ENCODE peak calls at places on chromosome 18, in seven cellular contexts. C is Karpas-422; Z is hepatocyte; U is transverse colon; F is breast epithelium; N is CD8-positive, alpha-beta memory T cell; E is CD4-positive, alpha-beta memory T cell. Y is an unnamed sample.

GRCh38 chr18:26286008-26286407 is 59.8 kb downstream of the TAF4B start:
- DNase-seq in N (no peak), E (no peak), F (peak; percentile 25), U (no peak), C (no peak), Z (no peak), Y (no peak)

GRCh38 chr18:34932363-34932762 is 108.8 kb upstream of the MAPRE2 start:
- DNase-seq in E (no peak), C (no peak), F (no peak), N (no peak), U (no peak), Z (no peak), Y (no peak)

GRCh38 chr18:77016936-77017335 is 115.6 kb downstream of the MBP start:
- DNase-seq in E (no peak), U (no peak), C (no peak), F (no peak), Z (no peak), N (no peak), Y (no peak)

GRCh38 chr18:78884502-78884901 is 95.1 kb upstream of the SALL3 start:
- DNase-seq in C (peak; percentile 63), E (no peak), Z (no peak), N (no peak), U (no peak), F (no peak), Y (peak; percentile 45)

GRCh38 chr18:61817086-61817485 is 75.7 kb downstream of the RNF152 start:
- DNase-seq in C (no peak), E (no peak), F (no peak), Z (no peak), N (no peak), U (no peak), Y (no peak)

GRCh38 chr18:75875559-75875958 is 448.1 kb upstream of the SMIM21 start:
- DNase-seq in Z (no peak), U (no peak), C (no peak), F (no peak), E (no peak), N (no peak), Y (no peak)

GRCh38 chr18:48850891-48851302 is 99.9 kb downstream of the SMAD7 start:
- DNase-seq in F (no peak), U (no peak), C (no peak), Z (no peak), N (no peak), E (no peak), Y (peak; percentile 78)

GRCh38 chr18:56284319-56284718 is 354.1 kb downstream of the TXNL1 start:
- DNase-seq in U (no peak), F (no peak), Z (no peak), N (no peak), C (no peak), E (no peak), Y (no peak)

GRCh38 chr18:30766053-30766452 is 276.5 kb downstream of the DSC3 start:
- DNase-seq in C (no peak), N (no peak), Z (no peak), U (no peak), E (no peak), F (no peak), Y (no peak)

GRCh38 chr18:27298215-27298804 is 113.2 kb upstream of the CHST9 start:
- DNase-seq in F (no peak), E (no peak), Z (peak; percentile 23), C (no peak), N (no peak), U (no peak), Y (no peak)

GRCh38 chr18:48339692-48340091 is 69.5 kb downstream of the ZBTB7C start:
- DNase-seq in F (no peak), U (no peak), E (no peak), N (no peak), C (no peak), Z (no peak), Y (no peak)

GRCh38 chr18:75854174-75854573 is 426.7 kb upstream of the SMIM21 start:
- DNase-seq in U (peak; percentile 24), N (no peak), F (no peak), C (peak; percentile 89), Z (no peak), E (no peak), Y (peak; percentile 80)

GRCh38 chr18:58345064-58345463 is 283.8 kb downstream of the ALPK2 start:
- DNase-seq in N (no peak), E (no peak), U (no peak), F (no peak), Z (no peak), C (no peak), Y (no peak)

GRCh38 chr18:48950536-48951447 is at the start of gene SMAD7:
- DNase-seq in E (no peak), U (peak; percentile 50), N (peak; percentile 55), Z (peak; percentile 41), C (peak; percentile 58), F (no peak), Y (no peak)

GRCh38 chr18:57627488-57627887 is 5.9 kb upstream of the NARS1 start:
- DNase-seq in U (no peak), C (no peak), N (no peak), Z (no peak), F (no peak), E (no peak), Y (peak; percentile 52)

GRCh38 chr18:48486762-48487161 is 52.1 kb upstream of the CTIF start:
- DNase-seq in N (no peak), E (no peak), F (no peak), Z (peak; percentile 23), U (no peak), C (no peak), Y (no peak)

GRCh38 chr18:11976882-11977281 is 4.4 kb upstream of the IMPA2 start:
- DNase-seq in N (no peak), F (no peak), U (no peak), E (no peak), Z (no peak), C (no peak), Y (no peak)

GRCh38 chr18:808086-808485 is 4.0 kb downstream of the YES1 start:
- DNase-seq in Z (no peak), F (no peak), C (no peak), U (no peak), E (no peak), N (no peak), Y (no peak)

GRCh38 chr18:57060814-57061213 is 86.1 kb upstream of the BOD1L2 start:
- DNase-seq in Z (peak; percentile 18), N (no peak), C (no peak), U (no peak), F (no peak), E (no peak), Y (no peak)

GRCh38 chr18:48868468-48869466 is 82.0 kb downstream of the SMAD7 start:
- DNase-seq in E (peak; percentile 9), C (peak; percentile 69), Z (peak; percentile 81), F (no peak), U (peak; percentile 19), N (peak; percentile 75), Y (no peak)

GRCh38 chr18:13147146-13147545 is 71.4 kb upstream of the LDLRAD4 start:
- DNase-seq in N (no peak), U (no peak), Z (no peak), F (no peak), E (no peak), C (peak; percentile 70), Y (no peak)

GRCh38 chr18:44321868-44322590 is 358.7 kb upstream of the SETBP1 start:
- DNase-seq in E (no peak), C (no peak), F (no peak), U (no peak), Z (no peak), N (no peak), Y (no peak)

GRCh38 chr18:58998421-58999203 is 133.9 kb downstream of the ZNF532 start:
- DNase-seq in C (peak; percentile 85), E (no peak), U (peak; percentile 14), Z (no peak), N (no peak), F (peak; percentile 83), Y (peak; percentile 27)

GRCh38 chr18:2714140-2714539 is 58.6 kb downstream of the SMCHD1 start:
- DNase-seq in U (no peak), N (no peak), Z (no peak), C (no peak), E (no peak), F (no peak), Y (no peak)

GRCh38 chr18:36544036-36544725 is 246.7 kb downstream of the FHOD3 start:
- DNase-seq in F (peak; percentile 69), Z (no peak), E (no peak), N (no peak), C (no peak), U (no peak), Y (no peak)

GRCh38 chr18:24115628-24116027 is 23.2 kb upstream of the CABYR start:
- DNase-seq in U (no peak), C (no peak), N (no peak), F (no peak), E (no peak), Z (no peak), Y (no peak)
- H3K4me3 ChIP-seq in U (no peak overlapping the region), C (no peak overlapping the region), N (no peak overlapping the region), F (no peak overlapping the region), E (no peak overlapping the region), Z (no peak overlapping the region), Y (no peak overlapping the region)

GRCh38 chr18:4640349-4641012 is 185.4 kb upstream of the DLGAP1 start:
- DNase-seq in E (no peak), U (no peak), Z (no peak), N (no peak), C (peak; percentile 44), F (no peak), Y (no peak)
- H3K4me1 ChIP-seq in E (no peaks in the 10 kb centered on the region), U (no peaks in the 10 kb centered on the region), Z (no peaks in the 10 kb centered on the region), N (no peaks in the 10 kb centered on the region), C (peaks cover 70% of the 10 kb centered on the region), F (no peaks in the 10 kb centered on the region), Y (no peaks in the 10 kb centered on the region)

DNA sequence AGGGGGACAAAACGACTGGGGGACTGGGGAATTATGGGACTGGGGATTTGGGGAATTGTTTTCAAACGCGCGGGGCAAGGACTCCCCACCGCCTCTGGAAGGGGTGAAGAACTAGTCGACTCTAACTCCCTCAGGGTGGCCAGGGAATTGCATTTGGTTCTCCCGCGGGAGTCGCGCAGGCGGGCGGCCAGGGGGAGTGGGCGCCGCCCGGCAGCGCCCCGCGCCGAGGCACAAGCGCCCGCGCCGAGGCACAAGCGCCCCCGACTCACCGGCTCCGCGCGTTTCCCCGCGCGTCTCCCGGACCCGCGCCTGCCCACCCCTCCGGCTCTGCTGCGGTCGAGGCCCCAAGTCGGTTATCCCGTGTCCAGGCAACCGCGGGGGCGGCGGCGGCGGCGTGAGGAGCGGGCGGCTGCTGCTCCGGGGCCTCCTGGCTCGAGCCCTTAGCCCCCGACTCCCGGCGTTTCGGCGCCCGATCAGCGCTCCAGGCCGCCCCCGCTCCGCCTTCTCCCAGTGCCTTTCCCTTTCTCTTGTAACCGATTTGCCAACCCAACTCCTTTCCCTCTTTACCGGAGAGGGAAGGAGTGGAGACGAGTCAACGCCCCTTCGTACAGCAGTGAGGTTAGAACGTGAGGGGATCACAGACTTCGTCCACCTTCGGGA is at the start of gene CCDC178:
- DNase-seq in F (no peak), Z (peak; percentile 61), N (no peak), C (no peak), E (no peak), U (peak; percentile 7), Y (peak; percentile 89)
- H3K4me3 ChIP-seq in F (peak within 1 kb of the TSS; percentile 62), Z (peak within 1 kb of the TSS; percentile 59), N (no peak within 1 kb of the TSS), C (no peak within 1 kb of the TSS), E (no peak within 1 kb of the TSS), U (peak within 1 kb of the TSS; percentile 39), Y (peak within 1 kb of the TSS; percentile 76)

DNA sequence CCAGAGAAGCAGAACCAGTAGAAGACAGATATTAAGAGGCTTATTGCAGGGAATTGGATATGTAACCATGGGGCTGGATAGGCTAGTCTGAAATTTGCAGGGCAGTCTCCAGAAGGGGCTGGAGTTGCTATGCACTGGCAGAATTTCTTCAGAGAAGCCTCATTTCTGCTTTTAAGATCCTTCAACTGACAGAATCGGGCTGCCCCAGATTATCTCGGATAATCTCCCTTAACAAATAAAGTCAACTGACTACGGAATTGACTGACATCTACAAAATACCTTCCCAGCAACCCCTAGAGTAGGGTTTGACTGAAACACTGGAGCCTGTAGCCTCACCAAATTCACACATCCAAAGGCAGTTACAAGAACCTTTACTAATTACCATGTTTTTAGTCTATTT is 136.4 kb downstream of the SOCS6 start:
- DNase-seq in C (no peak), F (no peak), U (no peak), Z (no peak), E (no peak), N (no peak), Y (no peak)
- H3K4me1 ChIP-seq in C (peaks cover 7% of the 10 kb centered on the region), F (peaks cover 10% of the 10 kb centered on the region), U (peaks cover 36% of the 10 kb centered on the region), Z (peaks cover 11% of the 10 kb centered on the region), E (no peaks in the 10 kb centered on the region), N (no peaks in the 10 kb centered on the region), Y (peaks cover 22% of the 10 kb centered on the region)